ENCODE peak calls at places on chromosomes 1 and 21, in five cellular contexts. F is right lobe of liver, X is A549, O is hepatocyte, N is breast epithelium. P is an unnamed sample.

GRCh38 chr1:154148787-154149186 is 6.1 kb downstream of the NUP210L start:
- DNase-seq in F (no peak), X (no peak), O (no peak), N (no peak), P (no peak)

GRCh38 chr21:42677339-42678117 is 24.1 kb downstream of the PDE9A start:
- DNase-seq in F (no peak), X (no peak), O (no peak), N (no peak), P (no peak)

GRCh38 chr1:56202186-56202585 is 377.2 kb downstream of the PLPP3 start:
- DNase-seq in F (no peak), X (no peak), O (no peak), N (no peak), P (no peak)

GRCh38 chr1:239386453-239387303 is at the start of gene CHRM3:
- DNase-seq in F (peak), X (peak), O (peak), N (peak), P (peak)

GRCh38 chr1:36182734-36183133 is 26.8 kb downstream of the MAP7D1 start:
- DNase-seq in F (no peak), X (no peak), O (no peak), N (no peak), P (no peak)

GRCh38 chr1:115811140-115811828 is 29.6 kb downstream of the NHLH2 start:
- DNase-seq in F (no peak), X (no peak), O (peak), N (no peak), P (no peak)

GRCh38 chr21:44011774-44012473 is at the start of gene TRAPPC10:
- DNase-seq in F (peak), X (peak), O (peak), N (peak), P (peak)

GRCh38 chr1:178064191-178064821 is 29.6 kb upstream of the RASAL2 start:
- DNase-seq in F (peak), X (no peak), O (no peak), N (no peak), P (no peak)

GRCh38 chr1:21295059-21295401 is 4.8 kb upstream of the ECE1 start:
- DNase-seq in F (no peak), X (no peak), O (no peak), N (no peak), P (no peak)

GRCh38 chr1:180632326-180633088 is 685 bp downstream of the XPR1 start:
- DNase-seq in F (peak), X (peak), O (peak), N (peak), P (peak)
- TF ChIP-seq CTCF in F (no peak), X (peak), O (no peak), N (no peak), P (no peak)

GRCh38 chr1:93905734-93906133 is 3.5 kb downstream of the GCLM start:
- DNase-seq in F (no peak), X (no peak), O (no peak), N (no peak), P (no peak)

GRCh38 chr1:93905051-93905450 is 4.2 kb downstream of the GCLM start:
- DNase-seq in F (no peak), X (no peak), O (no peak), N (no peak), P (no peak)

GRCh38 chr1:93908394-93909145 is 660 bp downstream of the GCLM start:
- DNase-seq in F (peak), X (peak), O (peak), N (peak), P (peak)

GRCh38 chr1:93907718-93908117 is 1.5 kb downstream of the GCLM start:
- DNase-seq in F (peak), X (no peak), O (peak), N (no peak), P (no peak)

DNA sequence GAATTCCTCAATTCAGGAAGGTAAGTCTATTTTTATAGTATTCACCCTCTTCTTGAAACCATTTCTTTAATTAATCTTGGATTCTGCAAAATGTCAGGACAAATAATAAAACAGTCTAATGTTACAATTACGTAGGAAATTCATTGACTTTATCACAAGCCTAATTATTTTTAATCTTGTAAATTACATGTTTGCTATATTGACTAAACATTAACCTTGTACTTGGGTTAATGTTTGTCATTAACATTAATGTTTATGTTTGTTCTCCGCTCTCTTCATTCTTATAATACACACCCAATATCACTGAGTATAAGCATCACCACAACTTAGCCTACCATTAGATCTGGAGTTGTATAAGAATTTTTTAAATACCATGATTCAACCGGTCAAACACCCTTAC is 2.8 kb downstream of the GCLM start:
- DNase-seq in F (no peak), X (no peak), O (no peak), N (no peak), P (no peak)
- H3K4me3 ChIP-seq in F (peak), X (peak), O (no peak), N (no peak), P (no peak)

GRCh38 chr1:202144510-202145324 is at the start of gene ARL8A:
- DNase-seq in F (peak), X (peak), O (peak), N (peak), P (peak)

GRCh38 chr1:202146279-202146678 is 1.7 kb upstream of the ARL8A start:
- DNase-seq in F (no peak), X (no peak), O (no peak), N (no peak), P (no peak)

GRCh38 chr1:202146993-202147392 is 2.5 kb upstream of the ARL8A start:
- DNase-seq in F (no peak), X (no peak), O (no peak), N (no peak), P (no peak)

GRCh38 chr1:202143768-202144509 is 598 bp downstream of the ARL8A start:
- DNase-seq in F (peak), X (peak), O (peak), N (no peak), P (no peak)

DNA sequence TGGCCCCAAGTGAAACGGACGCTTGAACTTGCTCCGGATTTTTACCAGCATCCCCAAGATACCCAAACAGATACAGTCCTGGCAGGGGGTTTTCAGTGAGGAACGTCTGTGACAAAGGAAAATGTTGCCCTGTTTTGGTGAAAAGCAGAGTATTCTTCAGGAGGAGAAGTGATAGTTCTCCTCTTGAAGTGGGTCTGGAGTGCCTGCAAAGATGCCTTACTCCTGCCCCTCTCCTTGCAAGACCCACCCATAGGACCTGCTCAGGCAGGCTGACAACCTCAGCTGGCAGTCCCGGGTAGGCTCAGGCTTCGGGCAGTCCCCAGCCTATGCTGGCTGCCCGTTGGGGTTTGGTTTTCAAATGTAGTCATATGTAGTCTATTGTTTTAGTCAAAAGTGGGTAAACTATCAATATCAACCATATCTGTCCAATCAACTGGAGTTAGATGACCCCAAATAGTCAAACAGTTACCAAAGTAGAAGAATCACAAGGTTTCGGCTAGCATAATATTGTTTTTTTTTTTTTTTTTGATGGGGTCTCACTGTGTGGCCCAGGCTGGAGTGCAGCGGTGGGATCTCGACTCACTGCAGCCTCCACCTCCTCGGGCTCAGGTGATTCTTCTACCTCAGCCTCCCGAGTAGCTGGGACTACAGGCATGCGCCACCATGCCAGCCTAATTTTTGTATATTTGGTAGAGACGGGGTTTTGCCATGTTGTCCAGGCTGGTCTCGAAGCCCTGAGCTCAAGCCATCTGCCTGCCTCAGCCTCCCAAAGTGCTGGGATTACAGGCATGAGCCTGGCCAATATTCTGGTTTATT is 996 bp upstream of the ARL8A start:
- DNase-seq in F (no peak), X (no peak), O (no peak), N (no peak), P (no peak)
- H3K27ac ChIP-seq in F (peak), X (peak), O (no peak), N (peak), P (peak)

GRCh38 chr1:189429610-189430009 is 1048.1 kb downstream of the BRINP3 start:
- DNase-seq in F (no peak), X (peak), O (peak), N (no peak), P (no peak)
- TF ChIP-seq CTCF in F (no peak), X (peak), O (peak), N (no peak), P (peak)

GRCh38 chr1:155206891-155207577 is 663 bp downstream of the THBS3 start:
- DNase-seq in F (peak), X (peak), O (peak), N (peak), P (peak)
- H3K4me3 ChIP-seq in F (no peak), X (no peak), O (peak), N (peak), P (no peak)

GRCh38 chr1:160210563-160210962 is 5.4 kb downstream of the PEA15 start:
- DNase-seq in F (no peak), X (no peak), O (no peak), N (no peak), P (no peak)
- H3K27ac ChIP-seq in F (no peak), X (no peak), O (no peak), N (peak), P (peak)

GRCh38 chr1:13697738-13698137 is 2.2 kb upstream of the PRDM2 start:
- DNase-seq in F (no peak), X (no peak), O (no peak), N (no peak), P (no peak)
- TF ChIP-seq CTCF in F (no peak), X (no peak), O (no peak), N (no peak), P (no peak)

DNA sequence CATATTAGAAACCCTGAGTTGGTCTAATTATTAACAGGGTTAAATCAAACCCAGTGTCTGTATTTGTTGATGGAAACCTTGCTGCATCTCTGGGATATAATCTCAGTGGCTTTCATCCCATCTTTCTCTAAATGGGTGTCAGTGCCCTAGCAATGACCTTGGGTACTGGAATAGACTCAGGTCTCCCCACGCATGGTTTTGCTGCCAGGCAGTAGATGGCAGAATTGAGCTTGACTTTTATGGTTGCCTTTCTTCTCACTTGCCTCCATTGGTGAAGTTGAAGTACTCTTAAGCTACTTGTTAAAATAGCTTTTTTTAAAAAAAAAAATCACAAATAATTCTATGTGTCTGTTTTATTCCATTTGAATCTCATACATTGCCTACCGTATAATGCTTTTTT is 81.8 kb upstream of the HMCN1 start:
- DNase-seq in F (no peak), X (no peak), O (no peak), N (no peak), P (no peak)
- H3K4me3 ChIP-seq in F (no peak), X (no peak), O (no peak), N (no peak), P (no peak)

P was measured in testis.